ENCODE peak calls at places on chromosome 10, in seven cellular contexts. M is CD8-positive, alpha-beta T cell; U is lung; B is IMR-90; A is CD8-positive, alpha-beta memory T cell; H is cardiac muscle cell; C is endodermal cell. D is an unnamed sample. For H3K4me1 and H3K9me3, the result is how much of the 10 kb centered on the place peaks cover.

GRCh38 chr10:12337407-12337806 is 11.9 kb upstream of the CAMK1D start:
- DNase-seq in C (no peak), H (peak), M (no peak), A (no peak), B (peak), U (no peak), D (no peak)

GRCh38 chr10:114772496-114773196 is 48.9 kb upstream of the FHIP2A start:
- DNase-seq in A (no peak), C (no peak), M (no peak), U (no peak), H (no peak), B (no peak), D (no peak)

GRCh38 chr10:6505300-6505699 is 74.8 kb downstream of the PRKCQ start:
- DNase-seq in H (no peak), B (no peak), U (no peak), C (no peak), M (no peak), A (no peak), D (no peak)

GRCh38 chr10:106655606-106656005 is 508.9 kb downstream of the SORCS1 start:
- DNase-seq in A (no peak), U (no peak), H (no peak), C (no peak), B (no peak), M (no peak), D (no peak)

GRCh38 chr10:28991738-28992270 is 297.1 kb upstream of the LYZL1 start:
- DNase-seq in B (peak), C (peak), U (peak), H (peak), A (peak), M (no peak), D (peak)

GRCh38 chr10:13987472-13987871 is 343.3 kb downstream of the FRMD4A start:
- DNase-seq in H (peak), U (no peak), B (peak), M (no peak), A (no peak), C (no peak), D (no peak)

GRCh38 chr10:12251581-12251980 is 55.6 kb downstream of the CDC123 start:
- DNase-seq in C (no peak), A (no peak), H (no peak), B (no peak), M (no peak), U (no peak), D (no peak)

GRCh38 chr10:3784510-3785250 is at the start of gene KLF6:
- DNase-seq in M (no peak), H (peak), B (peak), U (no peak), C (no peak), A (no peak), D (peak)

GRCh38 chr10:3538850-3539531 is 246.0 kb downstream of the KLF6 start:
- DNase-seq in H (peak), B (peak), U (peak), C (peak), A (no peak), M (no peak), D (no peak)

GRCh38 chr10:97765201-97765600 is 6.6 kb downstream of the SFRP5 start:
- DNase-seq in M (no peak), A (no peak), H (no peak), C (no peak), B (no peak), U (no peak), D (no peak)

GRCh38 chr10:86207226-86207625 is 159.4 kb downstream of the GRID1 start:
- DNase-seq in H (no peak), A (no peak), C (no peak), M (no peak), U (no peak), B (no peak), D (no peak)

GRCh38 chr10:9012312-9012711 is 957.8 kb downstream of the GATA3 start:
- DNase-seq in M (no peak), H (peak), C (no peak), B (peak), A (no peak), U (no peak), D (no peak)

GRCh38 chr10:71081912-71082311 is 130.5 kb upstream of the UNC5B start:
- DNase-seq in H (no peak), A (no peak), C (peak), M (no peak), B (no peak), U (peak), D (no peak)

GRCh38 chr10:118308664-118309063 is 33.5 kb downstream of the FAM204A start:
- DNase-seq in A (no peak), C (peak), M (no peak), H (no peak), U (no peak), B (no peak), D (no peak)

GRCh38 chr10:128009357-128009756 is 102.5 kb downstream of the PTPRE start:
- DNase-seq in B (no peak), U (no peak), H (no peak), A (no peak), C (no peak), M (no peak), D (no peak)

GRCh38 chr10:99297033-99297432 is 32.1 kb upstream of the CNNM1 start:
- DNase-seq in H (no peak), C (peak), M (no peak), A (no peak), B (no peak), U (no peak), D (no peak)

GRCh38 chr10:11557513-11557912 is 53.9 kb downstream of the USP6NL start:
- DNase-seq in M (no peak), H (no peak), C (no peak), B (no peak), U (no peak), A (no peak), D (no peak)

GRCh38 chr10:6920072-6921019 is 340.3 kb upstream of the PRKCQ start:
- DNase-seq in M (peak), H (peak), U (peak), C (peak), B (peak), A (peak), D (peak)

GRCh38 chr10:113053091-113053490 is 103.0 kb downstream of the TCF7L2 start:
- DNase-seq in H (no peak), B (no peak), C (peak), A (no peak), M (no peak), U (no peak), D (no peak)

GRCh38 chr10:64762861-64763260 is 1241.7 kb downstream of the REEP3 start:
- DNase-seq in H (no peak), U (no peak), A (no peak), M (no peak), C (no peak), B (no peak), D (no peak)

GRCh38 chr10:20811131-20811530 is 86.0 kb downstream of the NEBL start:
- DNase-seq in U (no peak), B (no peak), A (no peak), H (no peak), C (no peak), M (no peak), D (no peak)

GRCh38 chr10:115706482-115707076 is 566.4 kb downstream of the GFRA1 start:
- DNase-seq in U (no peak), C (no peak), B (peak), A (no peak), M (no peak), H (peak), D (no peak)

GRCh38 chr10:97399843-97400545 is 1.1 kb downstream of the RRP12 start:
- DNase-seq in M (no peak), C (peak), B (peak), H (peak), U (peak), A (no peak), D (no peak)

GRCh38 chr10:42962120-42962901 is 114.6 kb upstream of the RET start:
- DNase-seq in C (no peak), U (no peak), A (no peak), H (no peak), B (no peak), M (no peak), D (no peak)

GRCh38 chr10:14450041-14450491 is 119.3 kb upstream of the FRMD4A start:
- DNase-seq in H (peak), A (no peak), C (no peak), U (no peak), M (no peak), B (peak), D (peak)

GRCh38 chr10:114767101-114767588 is 54.4 kb upstream of the FHIP2A start:
- DNase-seq in H (peak), U (no peak), B (peak), M (no peak), A (no peak), C (no peak), D (no peak)

GRCh38 chr10:127216786-127217185 is 20.4 kb upstream of the INSYN2A start:
- DNase-seq in M (no peak), A (no peak), B (peak), U (no peak), H (peak), C (no peak), D (no peak)

GRCh38 chr10:115981056-115981455 is 291.9 kb downstream of the GFRA1 start:
- DNase-seq in M (no peak), A (no peak), H (peak), B (no peak), C (peak), U (no peak), D (peak)

GRCh38 chr10:111493024-111493625 is 416.3 kb downstream of the ADRA2A start:
- DNase-seq in C (no peak), U (no peak), M (no peak), H (no peak), A (no peak), B (no peak), D (no peak)

GRCh38 chr10:91799580-91799975 is 1.4 kb downstream of the TNKS2 start:
- DNase-seq in C (no peak), A (no peak), U (no peak), H (no peak), B (peak), M (no peak), D (no peak)

GRCh38 chr10:92830478-92831389 is 17.6 kb upstream of the EXOC6 start:
- DNase-seq in A (no peak), H (no peak), M (no peak), C (no peak), B (no peak), U (no peak), D (no peak)

GRCh38 chr10:76906221-76906620 is 731.4 kb downstream of the KCNMA1 start:
- DNase-seq in B (no peak), C (no peak), H (no peak), A (no peak), U (no peak), M (no peak), D (no peak)

GRCh38 chr10:128058106-128058745 is 68.0 kb downstream of the MKI67 start:
- DNase-seq in U (no peak), H (no peak), C (no peak), M (no peak), B (no peak), A (no peak), D (no peak)

GRCh38 chr10:72073677-72074412 is 14.5 kb downstream of the SPOCK2 start:
- DNase-seq in H (no peak), C (no peak), M (no peak), A (no peak), B (no peak), U (no peak), D (no peak)

GRCh38 chr10:131726460-131726861 is 174.3 kb upstream of the PPP2R2D start:
- DNase-seq in H (peak), M (no peak), B (no peak), A (no peak), C (peak), U (no peak), D (peak)

GRCh38 chr10:98338896-98339295 is 70.9 kb upstream of the LOXL4 start:
- DNase-seq in C (no peak), H (peak), U (no peak), A (no peak), B (peak), M (no peak), D (no peak)

GRCh38 chr10:665579-666091 is 23.8 kb downstream of the DIP2C start:
- DNase-seq in M (no peak), A (no peak), C (peak), B (peak), U (no peak), H (peak), D (no peak)

GRCh38 chr10:59708816-59709471 is 706 bp downstream of the SLC16A9 start:
- DNase-seq in B (no peak), A (no peak), M (no peak), C (peak), H (peak), U (no peak), D (peak)

GRCh38 chr10:124672181-124672638 is 72.0 kb downstream of the FAM53B start:
- DNase-seq in H (peak), U (no peak), A (no peak), B (no peak), M (no peak), C (no peak), D (no peak)

DNA sequence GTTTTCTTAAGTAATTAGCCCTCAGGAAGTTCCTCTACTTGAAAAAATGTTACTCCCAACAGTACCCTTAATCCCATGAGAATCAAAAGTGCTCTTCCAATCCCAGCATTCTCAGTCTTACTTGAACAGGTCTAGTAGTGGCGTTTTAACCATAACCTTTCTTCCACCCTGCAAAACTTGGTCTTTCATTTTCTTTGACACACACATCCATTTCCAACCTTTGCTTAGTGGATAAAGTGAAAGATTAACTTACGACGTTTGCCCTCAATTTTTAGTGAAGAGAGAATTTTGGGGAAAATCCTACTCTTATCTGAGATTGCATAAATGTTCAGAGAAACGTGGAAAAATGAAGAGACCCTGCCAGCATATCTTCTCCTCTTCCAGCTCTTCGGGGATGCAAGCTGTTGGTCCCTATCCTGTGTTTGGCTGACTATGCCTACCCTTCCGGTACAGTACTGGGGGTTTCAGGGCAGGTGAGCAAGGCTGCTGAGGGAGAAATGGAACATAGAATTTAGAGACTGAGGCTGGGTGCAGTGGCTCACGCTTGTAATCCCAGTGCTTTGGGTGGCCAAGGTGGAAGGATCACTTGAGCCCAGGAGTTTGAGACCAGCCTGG is 18.8 kb downstream of the WBP1L start:
- DNase-seq in C (no peak), H (no peak), U (no peak), M (no peak), A (no peak), B (no peak), D (no peak)
- H3K4me1 ChIP-seq in C (under half), H (under half), U (under half), M (under half), A (under half), B (under half), D (half or more)

DNA sequence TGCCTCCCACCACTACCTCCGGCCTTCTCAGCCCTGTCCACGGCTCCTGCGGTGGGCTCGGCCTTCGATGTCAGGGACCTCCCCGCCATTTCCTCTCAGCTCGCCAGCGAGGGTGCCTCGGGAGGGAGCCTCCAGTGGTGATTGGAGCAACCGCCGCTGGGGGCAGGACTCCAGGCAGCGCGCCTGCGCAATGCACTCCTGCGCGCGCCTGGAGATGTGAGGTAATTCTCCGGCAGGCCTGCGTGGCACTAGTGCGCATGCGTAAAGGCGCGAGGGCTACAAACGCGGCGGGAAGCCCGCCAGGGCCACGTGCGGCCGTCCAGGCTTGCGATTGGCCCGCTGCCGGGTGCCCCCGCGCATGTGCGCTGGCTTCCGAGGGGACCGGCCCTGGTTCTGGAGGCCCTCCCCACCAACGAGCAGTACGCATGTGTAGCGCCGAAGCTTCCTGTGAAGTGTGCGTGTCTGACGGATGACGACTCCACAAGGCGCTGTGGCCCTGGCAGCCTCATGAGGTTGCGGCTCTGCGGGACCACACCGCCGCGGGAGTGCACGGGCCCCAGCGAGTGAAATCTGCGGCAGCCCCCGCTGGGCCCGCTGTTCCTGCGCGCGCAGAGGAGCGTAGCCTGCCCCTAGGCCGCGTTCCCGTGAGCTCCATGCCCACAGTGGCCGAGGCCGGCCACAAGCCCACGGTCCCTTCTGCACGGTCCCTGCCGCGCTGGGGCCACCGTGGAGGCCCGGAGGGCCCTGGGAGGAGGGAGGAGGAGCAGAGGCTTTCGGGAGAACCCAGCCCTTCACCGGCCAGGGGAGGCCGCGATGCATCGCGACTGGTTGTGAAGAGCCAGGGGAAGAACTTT is at the start of gene SYCE1:
- DNase-seq in U (no peak), M (no peak), C (no peak), B (no peak), A (peak), H (no peak), D (peak)
- H3K9me3 ChIP-seq in U (under half), M (under half), C (under half), B (under half), A (under half), H (under half), D (under half)

DNA sequence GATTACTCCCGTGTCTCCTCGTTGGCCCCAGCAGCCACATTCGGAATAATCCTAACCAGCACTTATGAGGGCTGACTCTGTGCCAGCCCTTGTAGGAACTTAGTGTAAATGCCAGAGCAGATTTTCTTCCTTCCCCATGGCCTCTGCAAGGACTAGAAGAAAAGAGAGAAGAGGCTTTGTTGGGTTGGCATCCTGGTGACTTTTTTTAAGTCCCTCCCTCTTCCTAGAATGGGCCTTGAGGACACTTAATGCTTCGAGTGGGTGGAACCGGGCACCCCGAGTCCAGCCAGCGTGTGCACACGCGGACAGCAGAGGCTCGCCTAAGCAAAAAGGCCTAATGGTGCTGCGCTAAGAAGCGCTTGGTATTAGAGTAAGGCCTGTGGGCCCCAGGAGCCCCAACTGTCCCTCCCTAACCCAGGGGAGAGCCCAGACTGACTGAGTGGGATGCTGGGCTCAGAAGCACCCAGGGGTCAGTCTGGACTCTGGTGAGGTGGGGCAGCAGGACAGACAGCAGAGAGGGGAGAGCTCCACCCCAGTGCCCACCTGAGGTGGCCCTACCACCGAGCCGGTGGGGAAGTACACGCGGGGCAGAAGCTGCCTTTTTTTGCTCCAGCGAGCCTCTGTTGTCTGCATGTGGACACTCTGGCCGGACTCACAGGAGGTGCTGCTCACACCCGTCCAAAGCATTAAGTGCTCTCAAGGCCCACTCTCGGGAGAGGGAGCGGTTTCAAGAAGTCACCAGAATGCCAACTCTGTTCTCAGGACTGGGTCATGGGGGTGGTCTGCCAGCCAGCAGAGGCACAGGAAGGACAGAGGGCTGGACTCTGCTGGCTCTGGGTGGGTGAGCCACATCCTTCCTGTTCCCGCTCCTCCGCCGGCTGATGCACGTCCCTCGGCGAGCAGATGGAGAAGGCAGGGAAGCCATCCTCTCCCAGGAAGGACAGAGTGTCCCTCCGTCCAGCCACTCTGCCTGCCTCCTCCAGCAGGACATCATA is 12.5 kb downstream of the ITPRIP start:
- DNase-seq in A (no peak), U (peak), H (no peak), M (no peak), B (no peak), C (no peak), D (peak)
- H3K4me1 ChIP-seq in A (half or more), U (half or more), H (under half), M (half or more), B (under half), C (under half), D (half or more)

DNA sequence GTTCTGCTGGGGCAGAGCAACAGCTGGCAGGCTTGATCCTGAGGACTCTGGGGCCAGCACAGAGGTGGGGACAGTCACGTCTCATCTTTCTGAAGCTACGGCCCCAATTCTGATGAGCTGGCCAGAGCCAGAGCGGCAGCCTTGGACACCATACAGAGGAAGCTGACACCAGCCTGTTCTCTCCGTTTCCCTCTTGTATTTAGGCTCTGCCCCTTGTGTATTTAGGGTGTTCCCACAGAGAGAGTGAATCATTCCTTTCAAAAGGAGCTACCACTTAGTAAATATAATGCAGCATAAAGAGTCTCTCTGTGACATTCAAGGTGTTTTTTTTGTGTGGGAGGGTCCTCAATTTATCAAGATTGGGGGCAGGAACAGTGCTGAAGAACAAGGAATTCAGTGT is 109.2 kb downstream of the ZNF248 start:
- DNase-seq in A (no peak), B (no peak), M (no peak), C (no peak), U (no peak), H (no peak), D (no peak)
- H3K9me3 ChIP-seq in A (under half), B (under half), M (under half), C (half or more), U (under half), H (under half), D (under half)

DNA sequence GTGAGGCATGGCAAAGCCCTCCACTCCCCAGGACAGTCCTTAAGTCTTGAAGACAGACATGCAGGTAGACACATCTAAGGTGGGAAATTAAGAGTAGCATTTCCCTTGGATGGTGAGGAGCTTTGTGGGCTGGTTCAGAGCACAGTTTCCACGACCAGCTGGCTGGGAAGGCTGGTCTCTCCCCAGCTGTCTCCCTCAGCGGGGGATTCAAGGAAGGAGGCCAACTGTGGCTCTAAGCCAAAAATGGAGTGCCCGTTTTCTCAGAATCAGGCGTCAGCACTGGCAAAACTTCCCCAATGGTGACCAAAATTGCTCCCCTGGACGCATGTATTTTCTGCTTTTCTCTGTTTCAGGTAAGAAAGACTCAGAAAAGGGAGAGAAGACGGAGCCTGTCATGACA is 230.6 kb upstream of the FZD8 start:
- DNase-seq in B (no peak), H (no peak), A (no peak), C (no peak), M (no peak), U (no peak), D (peak)
- H3K4me1 ChIP-seq in B (under half), H (under half), A (under half), C (under half), M (under half), U (under half), D (under half)